ENCODE peak calls at places on chromosome 16, in nine cellular contexts. E is colonic mucosa, T is upper lobe of left lung, I is fibroblast of lung, K is AG10803, P is astrocyte of the spinal cord, B is transverse colon, Z is IMR-90, G is testis. M is an unnamed sample.

GRCh38 chr16:22424161-22424937 is 49.9 kb upstream of the CDR2 start:
- DNase-seq in I (peak), P (no peak), E (no peak), Z (no peak), T (no peak), B (peak), G (peak), K (peak), M (peak)

GRCh38 chr16:84739349-84740124 is 39.7 kb downstream of the USP10 start:
- DNase-seq in K (peak), Z (peak), I (peak), P (peak), B (no peak), G (no peak), T (no peak), E (no peak), M (peak)

GRCh38 chr16:53103811-53104210 is 49.0 kb downstream of the CHD9 start:
- DNase-seq in T (no peak), G (no peak), E (no peak), P (peak), Z (no peak), B (no peak), I (peak), K (peak), M (no peak)

GRCh38 chr16:56345406-56346050 is 79.8 kb downstream of the AMFR start:
- DNase-seq in E (no peak), B (no peak), G (no peak), Z (no peak), I (no peak), P (no peak), K (no peak), T (no peak), M (no peak)

GRCh38 chr16:66265556-66266133 is 100.8 kb upstream of the CDH5 start:
- DNase-seq in Z (no peak), B (no peak), E (no peak), K (no peak), T (no peak), P (no peak), G (no peak), I (no peak), M (no peak)

GRCh38 chr16:26993988-26994387 is 72.7 kb upstream of the C16orf82 start:
- DNase-seq in Z (peak), B (no peak), T (no peak), P (peak), I (peak), K (peak), E (no peak), G (no peak), M (peak)

GRCh38 chr16:66508261-66508913 is 41.5 kb downstream of the TK2 start:
- DNase-seq in I (peak), K (no peak), E (no peak), T (peak), B (no peak), G (no peak), P (no peak), Z (no peak), M (peak)

GRCh38 chr16:81136331-81137011 is 40.3 kb upstream of the GCSH start:
- DNase-seq in K (no peak), Z (no peak), E (no peak), I (no peak), G (no peak), B (no peak), T (no peak), P (no peak), M (peak)

GRCh38 chr16:84262939-84263338 is 23.1 kb upstream of the KCNG4 start:
- DNase-seq in B (no peak), I (no peak), K (no peak), E (no peak), G (no peak), T (no peak), P (no peak), Z (no peak), M (no peak)

GRCh38 chr16:7150230-7150629 is 182.4 kb upstream of the RBFOX1 start:
- DNase-seq in K (no peak), P (no peak), E (no peak), T (no peak), Z (no peak), I (no peak), B (no peak), G (no peak), M (no peak)

GRCh38 chr16:82899731-82900454 is 273.1 kb downstream of the CDH13 start:
- DNase-seq in T (no peak), G (no peak), E (no peak), P (no peak), I (peak), B (no peak), Z (no peak), K (peak), M (no peak)

GRCh38 chr16:85172465-85173071 is 60.3 kb upstream of the CIBAR2 start:
- DNase-seq in B (no peak), Z (peak), P (no peak), G (peak), E (peak), I (peak), T (no peak), K (peak), M (no peak)

GRCh38 chr16:85234310-85235235 is 122.3 kb upstream of the CIBAR2 start:
- DNase-seq in K (peak), T (peak), P (peak), E (peak), B (peak), Z (peak), I (peak), G (peak), M (peak)

GRCh38 chr16:7086842-7087616 is 245.6 kb upstream of the RBFOX1 start:
- DNase-seq in G (peak), Z (no peak), K (no peak), E (peak), B (no peak), T (no peak), I (no peak), P (no peak), M (no peak)

GRCh38 chr16:56789360-56789759 is 59.4 kb downstream of the NUP93 start:
- DNase-seq in K (peak), T (peak), E (peak), G (peak), P (peak), Z (peak), I (peak), B (peak), M (peak)

GRCh38 chr16:84358601-84359295 is 9.6 kb upstream of the ATP2C2 start:
- DNase-seq in K (no peak), B (peak), E (peak), Z (no peak), T (no peak), P (no peak), G (no peak), I (no peak), M (no peak)

GRCh38 chr16:48491517-48491916 is 106.3 kb upstream of the SIAH1 start:
- DNase-seq in Z (peak), E (no peak), G (no peak), I (peak), B (no peak), K (peak), T (no peak), P (peak), M (peak)

GRCh38 chr16:68642436-68643064 is 2.6 kb upstream of the CDH3 start:
- DNase-seq in P (no peak), I (peak), E (no peak), Z (no peak), T (peak), K (no peak), B (no peak), G (peak), M (no peak)

GRCh38 chr16:64398795-64399194 is 723.1 kb downstream of the CDH11 start:
- DNase-seq in T (no peak), E (no peak), G (no peak), K (no peak), B (no peak), Z (peak), P (no peak), I (no peak), M (peak)

GRCh38 chr16:86718118-86718517 is 139.8 kb downstream of the FOXL1 start:
- DNase-seq in T (no peak), I (no peak), G (peak), B (no peak), Z (peak), P (no peak), K (no peak), E (no peak), M (peak)

GRCh38 chr16:75061677-75062076 is 54.9 kb downstream of the LDHD start:
- DNase-seq in T (peak), P (no peak), G (no peak), Z (no peak), I (no peak), B (no peak), E (no peak), K (no peak), M (no peak)

GRCh38 chr16:83826146-83826913 is 18.6 kb downstream of the HSBP1 start:
- DNase-seq in Z (peak), K (peak), T (peak), I (peak), P (peak), E (peak), G (peak), B (peak), M (peak)

GRCh38 chr16:89409161-89409711 is 81.1 kb downstream of the ANKRD11 start:
- DNase-seq in B (peak), G (no peak), E (no peak), I (peak), T (peak), Z (peak), K (no peak), P (no peak), M (peak)

GRCh38 chr16:71610936-71611871 is 14.8 kb upstream of the MARVELD3 start:
- DNase-seq in Z (peak), K (peak), I (peak), E (peak), T (peak), P (peak), G (peak), B (peak), M (peak)

GRCh38 chr16:52555572-52555971 is 8.6 kb upstream of the TOX3 start:
- DNase-seq in Z (no peak), I (no peak), P (no peak), G (no peak), T (no peak), B (no peak), K (no peak), E (no peak), M (no peak)

GRCh38 chr16:59148312-59148711 is 414.2 kb upstream of the GOT2 start:
- DNase-seq in I (no peak), P (no peak), G (no peak), Z (no peak), K (peak), B (no peak), E (no peak), T (no peak), M (no peak)

GRCh38 chr16:81313731-81314602 is 795 bp upstream of the GAN start:
- DNase-seq in B (no peak), K (peak), G (no peak), Z (no peak), T (no peak), P (no peak), E (peak), I (peak), M (peak)

GRCh38 chr16:80707686-80708085 is 96.7 kb downstream of the CDYL2 start:
- DNase-seq in P (no peak), I (no peak), T (no peak), E (no peak), Z (no peak), B (no peak), G (no peak), K (no peak), M (no peak)

GRCh38 chr16:29665294-29666077 is 2.4 kb downstream of the SPN start:
- DNase-seq in I (no peak), G (no peak), B (no peak), P (no peak), T (no peak), Z (no peak), E (no peak), K (no peak), M (no peak)

GRCh38 chr16:47196457-47196856 is 52.7 kb upstream of the NETO2 start:
- DNase-seq in I (no peak), Z (no peak), T (no peak), P (no peak), E (no peak), K (no peak), G (no peak), B (no peak), M (no peak)

GRCh38 chr16:81901483-81901882 is 109.8 kb downstream of the SDR42E1 start:
- DNase-seq in K (peak), E (no peak), B (no peak), P (peak), Z (no peak), G (no peak), T (peak), I (no peak), M (no peak)

GRCh38 chr16:14193316-14193871 is 122.3 kb downstream of the MRTFB start:
- DNase-seq in K (no peak), G (no peak), E (no peak), Z (no peak), T (no peak), P (no peak), B (peak), I (no peak), M (no peak)

GRCh38 chr16:66469932-66470546 is 42.9 kb downstream of the BEAN1 start:
- DNase-seq in E (no peak), T (no peak), K (no peak), P (no peak), G (no peak), I (no peak), B (no peak), Z (no peak), M (no peak)

GRCh38 chr16:56048425-56049100 is 142.7 kb upstream of the GNAO1 start:
- DNase-seq in K (no peak), T (no peak), E (no peak), Z (no peak), G (no peak), P (no peak), B (no peak), I (no peak), M (no peak)

GRCh38 chr16:80824623-80825364 is 20.4 kb upstream of the CDYL2 start:
- DNase-seq in B (peak), P (peak), Z (peak), T (no peak), K (peak), I (peak), E (peak), G (peak), M (peak)

GRCh38 chr16:29839822-29840221 is 19.6 kb downstream of the MVP start:
- DNase-seq in T (no peak), B (no peak), E (no peak), P (no peak), Z (no peak), K (no peak), I (no peak), G (peak), M (no peak)

GRCh38 chr16:57892447-57893096 is 78.4 kb downstream of the CNGB1 start:
- DNase-seq in Z (no peak), E (peak), B (peak), G (peak), I (peak), P (peak), T (peak), K (no peak), M (peak)

GRCh38 chr16:70258065-70258464 is 6.3 kb upstream of the EXOSC6 start:
- DNase-seq in G (no peak), B (no peak), E (no peak), P (no peak), I (no peak), T (no peak), Z (no peak), K (no peak), M (no peak)
- H3K4me3 ChIP-seq in G (no peak), B (no peak), E (no peak), P (no peak), I (no peak), T (no peak), Z (no peak), K (no peak), M (no peak)

DNA sequence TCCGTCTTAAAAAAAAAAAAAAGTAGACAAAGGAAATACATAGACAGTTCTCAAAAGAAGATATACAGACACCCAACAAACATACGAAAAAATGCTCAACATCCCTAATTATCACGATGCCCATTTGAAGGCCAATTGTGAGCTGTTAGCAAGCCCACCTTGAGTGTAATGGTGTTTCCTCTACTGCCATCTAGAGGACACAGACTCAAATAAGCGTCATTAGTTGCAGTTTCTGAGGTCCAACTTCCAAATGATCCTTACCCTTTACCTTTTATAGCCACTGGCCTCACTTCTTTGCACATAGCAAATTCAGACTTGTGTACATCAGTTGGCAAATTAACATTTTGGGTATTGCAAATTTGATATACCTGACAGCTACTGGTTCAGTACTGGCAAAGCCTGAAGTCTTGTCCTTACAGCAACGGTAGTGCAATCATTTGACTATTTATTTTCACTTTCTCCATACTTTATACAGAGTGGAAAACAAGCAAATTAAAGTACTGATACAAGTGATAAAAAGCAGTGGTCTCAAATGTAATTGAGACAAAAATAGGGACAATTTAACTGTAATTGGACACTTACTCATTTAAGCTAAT is 536.3 kb upstream of the EEF2KMT start:
- DNase-seq in G (no peak), E (no peak), P (peak), Z (peak), I (peak), T (no peak), B (no peak), K (no peak), M (peak)
- TF ChIP-seq CTCF in G (no peak), E (no peak), P (peak), Z (no peak), I (no peak), T (no peak), B (peak), K (no peak), M (peak)

DNA sequence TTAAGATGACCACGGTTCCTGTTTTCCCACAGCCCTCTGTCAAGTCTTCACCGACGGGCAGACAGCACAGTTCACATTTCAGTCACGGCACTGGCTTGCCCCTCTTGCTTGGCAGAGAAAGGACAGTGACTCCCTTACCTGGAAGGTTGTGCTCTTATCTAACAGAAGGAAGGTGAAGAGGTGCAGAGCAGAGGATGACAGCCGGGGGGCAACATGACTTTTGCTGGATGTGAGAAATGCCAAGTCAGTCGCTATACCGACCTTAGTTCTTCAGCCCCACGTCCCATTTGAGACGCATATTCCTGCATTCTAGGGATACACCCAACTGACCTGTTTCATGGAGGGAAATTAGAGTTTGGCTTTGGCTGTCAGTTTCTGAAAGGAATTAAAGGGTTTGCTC is 492.3 kb downstream of the NPIPA7 start:
- DNase-seq in B (no peak), I (no peak), Z (no peak), E (no peak), P (no peak), T (no peak), G (no peak), K (no peak), M (no peak)
- H3K4me3 ChIP-seq in B (no peak), I (no peak), Z (no peak), E (no peak), P (no peak), T (no peak), G (no peak), K (no peak), M (no peak)

DNA sequence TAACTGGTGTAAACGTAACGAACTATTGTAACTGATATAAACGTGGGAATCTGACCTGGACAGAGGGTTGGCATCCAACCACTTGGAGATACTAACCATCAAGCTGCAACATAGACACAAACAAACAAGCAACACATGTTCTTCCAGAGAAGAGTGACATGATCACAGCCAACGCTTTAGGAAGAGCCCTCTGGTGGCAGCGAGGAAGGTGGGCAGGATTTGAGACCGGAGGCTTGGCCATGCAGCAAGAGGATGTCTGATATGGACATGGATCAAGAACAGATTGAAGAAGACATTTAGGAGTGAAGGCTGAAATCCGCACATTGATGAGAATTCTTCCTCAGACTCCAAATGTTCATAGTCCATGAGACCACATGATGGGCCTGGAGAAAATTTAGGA is 40.3 kb upstream of the TNRC6A start:
- DNase-seq in K (peak), G (peak), T (no peak), I (peak), Z (peak), B (no peak), E (no peak), P (peak), M (peak)
- TF ChIP-seq CTCF in K (peak), G (peak), T (no peak), I (peak), Z (peak), B (no peak), E (peak), P (peak), M (peak)

DNA sequence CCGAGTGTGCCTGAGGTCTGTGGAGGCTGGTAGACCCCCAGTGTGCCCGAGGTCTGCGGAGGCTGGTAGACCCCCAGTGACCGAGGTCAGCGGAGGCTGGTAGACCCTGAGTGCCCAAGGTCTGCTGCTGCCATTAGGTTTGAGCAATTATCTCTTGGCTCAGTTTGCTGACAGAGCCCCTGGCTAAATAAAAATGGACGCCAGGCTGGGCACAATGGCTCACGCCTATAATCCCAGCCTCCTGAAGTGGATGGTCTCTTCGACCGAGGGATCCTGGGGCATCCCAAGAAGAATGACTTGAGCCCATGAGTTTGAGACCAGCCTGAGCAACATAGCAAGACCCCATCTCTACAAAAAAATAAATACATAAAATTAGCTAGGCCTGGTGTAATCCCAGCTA is 98.7 kb upstream of the ZNF469 start:
- DNase-seq in B (no peak), P (no peak), G (no peak), I (no peak), K (no peak), E (no peak), Z (no peak), T (no peak), M (no peak)
- H3K4me3 ChIP-seq in B (no peak), P (no peak), G (no peak), I (no peak), K (no peak), E (no peak), Z (no peak), T (no peak), M (no peak)

GRCh38 chr16:309476-309875 is 26.5 kb downstream of the PDIA2 start:
- DNase-seq in K (no peak), G (no peak), B (no peak), T (no peak), I (no peak), Z (no peak), P (no peak), E (no peak), M (no peak)
- TF ChIP-seq CTCF in K (no peak), G (no peak), B (no peak), T (no peak), I (no peak), Z (no peak), P (no peak), E (no peak), M (no peak)

GRCh38 chr16:78743556-78743955 is 644.1 kb downstream of the WWOX start:
- DNase-seq in I (no peak), P (no peak), B (no peak), Z (no peak), K (no peak), E (no peak), T (no peak), G (no peak), M (no peak)

GRCh38 chr16:78744796-78745464 is 645.5 kb downstream of the WWOX start:
- DNase-seq in P (no peak), G (no peak), K (no peak), T (no peak), E (no peak), B (no peak), Z (no peak), I (no peak), M (no peak)

GRCh38 chr16:78744099-78744498 is 644.6 kb downstream of the WWOX start:
- DNase-seq in P (no peak), T (no peak), B (no peak), I (no peak), Z (no peak), E (no peak), G (no peak), K (no peak), M (no peak)

GRCh38 chr16:78740269-78740668 is 640.8 kb downstream of the WWOX start:
- DNase-seq in K (no peak), T (no peak), B (no peak), G (no peak), Z (no peak), I (no peak), P (no peak), E (no peak), M (no peak)

GRCh38 chr16:78742501-78743283 is 643.2 kb downstream of the WWOX start:
- DNase-seq in T (peak), I (peak), K (no peak), G (peak), E (peak), Z (peak), B (peak), P (no peak), M (no peak)
- H3K4me3 ChIP-seq in T (peak), I (peak), K (no peak), G (no peak), E (no peak), Z (no peak), B (no peak), P (no peak), M (no peak)